ENCODE peak calls at places on chromosome 4, in five cellular contexts. X, I, E, D and Q are unnamed samples.

GRCh38 chr4:75512336-75513211 is 1.6 kb downstream of the RCHY1 start:
- DNase-seq in I (no peak), E (peak; percentile 63), D (peak; percentile 53), X (peak; percentile 65), Q (peak; percentile 48)

GRCh38 chr4:21710212-21710843 is 238.2 kb downstream of the KCNIP4 start:
- DNase-seq in E (no peak), I (no peak), X (no peak), D (peak; percentile 61), Q (no peak)

GRCh38 chr4:183380901-183381300 is 58.7 kb upstream of the CLDN24 start:
- DNase-seq in D (no peak), E (no peak), X (no peak), I (no peak), Q (no peak)

GRCh38 chr4:14403132-14403531 is 599.1 kb upstream of the CPEB2 start:
- DNase-seq in X (no peak), I (no peak), D (no peak), E (no peak), Q (no peak)

GRCh38 chr4:26692014-26692726 is 108.3 kb downstream of the TBC1D19 start:
- DNase-seq in D (no peak), I (no peak), E (peak; percentile 56), X (no peak), Q (peak; percentile 20)

GRCh38 chr4:93000914-93001313 is 697.1 kb downstream of the GRID2 start:
- DNase-seq in I (no peak), E (no peak), X (no peak), D (no peak), Q (no peak)

GRCh38 chr4:158771776-158772175 is 3.0 kb downstream of the FNIP2 start:
- DNase-seq in D (no peak), I (no peak), X (no peak), E (no peak), Q (no peak)

GRCh38 chr4:183256756-183257385 is 63.2 kb downstream of the CLDN22 start:
- DNase-seq in E (peak; percentile 75), D (peak; percentile 64), X (peak; percentile 56), I (peak; percentile 35), Q (peak; percentile 58)

GRCh38 chr4:122293374-122294365 is 85.1 kb upstream of the ADAD1 start:
- DNase-seq in X (no peak), I (no peak), E (no peak), D (peak; percentile 9), Q (peak; percentile 37)

GRCh38 chr4:3287972-3288570 is 4.8 kb upstream of the RGS12 start:
- DNase-seq in X (no peak), D (no peak), E (no peak), I (no peak), Q (no peak)

GRCh38 chr4:185950891-185951290 is 118.1 kb upstream of the TLR3 start:
- DNase-seq in X (peak; percentile 76), D (peak; percentile 97), E (no peak), I (no peak), Q (peak; percentile 23)

GRCh38 chr4:65461781-65462180 is 208.5 kb downstream of the EPHA5 start:
- DNase-seq in E (no peak), I (no peak), D (no peak), X (no peak), Q (no peak)

GRCh38 chr4:94159790-94160189 is 47.9 kb upstream of the SMARCAD1 start:
- DNase-seq in I (no peak), D (no peak), E (no peak), X (no peak), Q (no peak)

GRCh38 chr4:87406462-87406861 is 15.5 kb upstream of the HSD17B11 start:
- DNase-seq in X (no peak), D (no peak), E (no peak), I (no peak), Q (no peak)

GRCh38 chr4:139208404-139208945 is 31.5 kb upstream of the ELF2 start:
- DNase-seq in D (peak; percentile 95), I (peak; percentile 44), X (peak; percentile 98), E (peak; percentile 93), Q (peak; percentile 63)

GRCh38 chr4:113840850-113841249 is 79.3 kb upstream of the CAMK2D start:
- DNase-seq in D (peak; percentile 50), X (no peak), E (no peak), I (no peak), Q (no peak)

GRCh38 chr4:37876156-37876555 is 14.7 kb upstream of the TBC1D1 start:
- DNase-seq in E (no peak), X (peak; percentile 47), D (no peak), I (no peak), Q (no peak)

GRCh38 chr4:159292137-159292896 is 189.4 kb downstream of the RAPGEF2 start:
- DNase-seq in I (no peak), D (peak; percentile 40), E (no peak), X (no peak), Q (no peak)

GRCh38 chr4:180541678-180542077 is 1701.5 kb upstream of the TENM3 start:
- DNase-seq in X (no peak), I (no peak), D (no peak), E (no peak), Q (no peak)

GRCh38 chr4:98899277-98899676 is 29.7 kb downstream of the EIF4E start:
- DNase-seq in X (no peak), D (no peak), I (no peak), E (no peak), Q (no peak)

GRCh38 chr4:169210516-169211108 is 60.1 kb downstream of the SH3RF1 start:
- DNase-seq in X (no peak), I (no peak), E (no peak), D (no peak), Q (no peak)

GRCh38 chr4:153566751-153567150 is 100.6 kb downstream of the TMEM131L start:
- DNase-seq in I (no peak), E (no peak), X (no peak), D (no peak), Q (no peak)

GRCh38 chr4:175639346-175639745 is 172.7 kb downstream of the GPM6A start:
- DNase-seq in E (no peak), D (no peak), X (no peak), I (no peak), Q (no peak)

GRCh38 chr4:2266181-2266580 is 4.3 kb upstream of the MXD4 start:
- DNase-seq in D (peak; percentile 52), I (peak; percentile 63), E (peak; percentile 72), X (no peak), Q (peak; percentile 73)

GRCh38 chr4:71878388-71878787 is 94.5 kb upstream of the GC start:
- DNase-seq in I (no peak), X (no peak), D (no peak), E (no peak), Q (no peak)

GRCh38 chr4:7903686-7904085 is 36.0 kb downstream of the AFAP1 start:
- DNase-seq in D (peak; percentile 32), I (no peak), X (peak; percentile 55), E (peak; percentile 72), Q (no peak)

GRCh38 chr4:89800012-89800516 is 36.9 kb downstream of the SNCA start:
- DNase-seq in X (no peak), D (no peak), E (peak; percentile 23), I (no peak), Q (peak; percentile 36)

GRCh38 chr4:8195841-8196460 is 3.1 kb upstream of the SH3TC1 start:
- DNase-seq in D (no peak), I (no peak), E (no peak), X (no peak), Q (no peak)

GRCh38 chr4:1032861-1033260 is 21.4 kb downstream of the FGFRL1 start:
- DNase-seq in I (no peak), E (no peak), X (no peak), D (no peak), Q (no peak)

GRCh38 chr4:1036095-1036494 is 24.7 kb downstream of the FGFRL1 start:
- DNase-seq in D (no peak), X (no peak), I (no peak), E (no peak), Q (no peak)

GRCh38 chr4:1035510-1035909 is 24.1 kb downstream of the FGFRL1 start:
- DNase-seq in D (no peak), X (no peak), I (no peak), E (peak; percentile 69), Q (no peak)

GRCh38 chr4:1031956-1032795 is 20.8 kb downstream of the FGFRL1 start:
- DNase-seq in X (no peak), E (peak; percentile 35), I (no peak), D (no peak), Q (no peak)

DNA sequence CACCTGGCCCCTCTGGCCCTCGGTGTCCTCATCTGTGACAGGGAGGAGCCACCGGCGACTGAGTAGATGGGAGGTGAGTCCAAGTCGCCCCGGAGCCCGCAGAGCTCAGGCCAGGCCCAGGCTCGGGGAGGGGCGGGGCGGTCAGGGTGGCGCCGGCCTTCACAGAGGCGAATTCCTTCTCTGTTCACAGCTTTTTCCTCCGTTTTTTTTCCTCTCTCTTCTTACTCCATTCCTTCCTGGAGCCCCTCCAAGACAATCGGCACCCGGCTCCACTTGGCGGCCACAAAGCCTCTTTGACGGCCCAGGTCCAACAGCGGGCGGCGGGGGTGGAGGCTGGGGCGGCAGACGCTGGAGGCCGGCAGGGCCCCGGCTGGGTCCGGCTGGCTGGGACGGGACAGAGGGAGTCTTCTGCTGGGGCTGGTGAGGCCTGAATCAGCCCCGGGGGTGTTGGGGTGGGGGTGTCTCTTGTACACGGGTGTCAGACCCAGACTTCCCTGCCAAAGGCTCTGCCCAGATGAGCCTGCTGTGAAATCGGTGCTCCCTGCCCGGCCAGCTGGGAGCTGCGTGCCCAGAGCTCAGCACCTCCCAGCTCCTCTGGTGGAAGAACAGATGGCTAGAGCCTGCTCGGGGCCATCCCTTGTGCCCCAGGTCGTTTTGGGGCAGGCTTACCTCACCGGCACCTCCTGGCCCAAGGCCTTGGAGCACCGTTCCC is 22.6 kb downstream of the FGFRL1 start:
- DNase-seq in I (peak; percentile 45), X (peak; percentile 49), D (peak; percentile 41), E (peak; percentile 89), Q (peak; percentile 91)
- H3K4me3 ChIP-seq in I (no peak overlapping the region), X (no peak overlapping the region), D (no peak overlapping the region), E (peak overlapping the region; percentile 42), Q (peak overlapping the region; percentile 52)

DNA sequence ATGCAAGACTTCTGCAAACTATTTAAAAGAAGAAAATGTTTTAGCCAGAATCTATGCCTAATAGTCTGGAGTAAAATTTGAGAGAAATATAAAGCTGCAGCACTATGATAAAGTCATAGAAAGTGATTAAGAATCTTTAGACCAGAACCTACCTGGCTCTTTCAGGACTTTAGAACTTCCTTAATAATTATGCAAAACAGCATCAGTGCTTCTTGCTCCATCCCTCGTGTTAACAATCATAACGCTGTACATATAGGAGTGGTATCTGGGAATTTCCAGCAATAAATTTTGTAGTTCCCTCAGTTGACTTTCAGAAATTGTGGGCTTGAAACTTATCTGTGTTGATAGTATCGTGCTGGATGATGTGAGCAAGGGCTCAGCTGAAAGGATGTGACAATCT is 102.1 kb upstream of the RASGEF1B start:
- DNase-seq in X (no peak), I (no peak), D (no peak), E (no peak), Q (no peak)
- H3K4me3 ChIP-seq in X (no peak overlapping the region), I (no peak overlapping the region), D (no peak overlapping the region), E (no peak overlapping the region), Q (no peak overlapping the region)

DNA sequence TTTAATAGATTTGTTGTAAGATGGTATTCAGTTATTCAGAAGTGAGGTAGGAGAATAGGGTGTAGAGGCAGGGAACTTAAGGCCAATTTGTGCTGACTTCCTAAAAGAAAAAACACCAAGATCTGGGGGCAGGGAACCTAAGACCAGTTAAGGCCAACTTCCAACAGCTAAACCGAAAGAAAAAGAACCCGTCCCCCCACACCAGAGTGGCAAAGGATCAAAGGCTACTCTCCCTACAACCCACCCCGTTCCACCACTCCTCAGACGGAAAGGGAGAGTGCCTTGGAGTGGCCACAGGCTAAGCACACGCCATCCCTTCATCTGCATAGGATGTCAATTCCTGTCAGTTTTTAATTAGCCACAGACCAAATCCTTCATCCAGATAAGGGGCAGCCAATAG is 3.7 kb upstream of the ZNF718 start:
- DNase-seq in E (no peak), D (no peak), X (no peak), I (no peak), Q (no peak)
- H3K4me3 ChIP-seq in E (no peak overlapping the region), D (no peak overlapping the region), X (no peak overlapping the region), I (no peak overlapping the region), Q (no peak overlapping the region)

GRCh38 chr4:102348701-102349100 is 3.4 kb upstream of the SLC39A8 start:
- DNase-seq in D (no peak), E (no peak), X (peak; percentile 2), I (no peak), Q (no peak)
- H3K4me3 ChIP-seq in D (no peak overlapping the region), E (no peak overlapping the region), X (no peak overlapping the region), I (no peak overlapping the region), Q (no peak overlapping the region)